ENCODE peak calls at places on chromosomes 4 and X, in ten cellular contexts. O is epithelial cell of esophagus; S is HEK293T; G is effector CD4-positive, alpha-beta T cell; W is AG10803; M is activated naive CD4-positive, alpha-beta T cell treated with anti-CD3 and anti-CD28 coated beads, Interleukin-2, amount 50 U/mL, for 16 hours; Y is NCI-H1092 treated with DMSO at 0.1 percent for 48 hours; A is lower lobe of right lung; Q is T-cell; I is PC-3. T is an unnamed sample.

GRCh38 chr4:82201805-82202636 is 171.8 kb downstream of the HNRNPD start:
- DNase-seq in O (peak; percentile 64), S (peak; percentile 29), G (peak; percentile 50), W (peak; percentile 22), M (peak; percentile 50), Y (peak; percentile 54), A (no peak), Q (peak; percentile 27), I (peak; percentile 57), T (peak; percentile 11)

GRCh38 chrX:12751887-12752286 is 39.3 kb upstream of the PRPS2 start:
- DNase-seq in O (no peak), S (no peak), G (no peak), W (no peak), M (no peak), Y (no peak), A (no peak), Q (no peak), I (no peak), T (no peak)

GRCh38 chr4:84277923-84278322 is 221.2 kb downstream of the NKX6-1 start:
- DNase-seq in O (no peak), S (no peak), G (no peak), W (no peak), M (no peak), Y (no peak), A (no peak), Q (no peak), I (no peak), T (no peak)

GRCh38 chr4:186189656-186190055 is 1.7 kb upstream of the CYP4V2 start:
- DNase-seq in O (no peak), S (no peak), G (no peak), W (no peak), M (no peak), Y (no peak), A (no peak), Q (no peak), I (no peak), T (peak; percentile 15)

GRCh38 chr4:52051213-52051614 is at the start of gene SPATA18:
- DNase-seq in O (peak; percentile 39), S (peak; percentile 51), G (no peak), W (peak; percentile 55), M (no peak), Y (no peak), A (peak; percentile 52), Q (no peak), I (no peak), T (no peak)

GRCh38 chrX:107628662-107629532 is 587 bp downstream of the PRPS1 start:
- DNase-seq in O (peak; percentile 47), S (peak; percentile 47), G (peak; percentile 32), W (no peak), M (peak; percentile 50), Y (peak; percentile 59), A (peak; percentile 46), Q (peak; percentile 37), I (peak; percentile 60), T (peak; percentile 14)

GRCh38 chr4:73841243-73841925 is 4.9 kb downstream of the CXCL6 start:
- DNase-seq in O (peak; percentile 65), S (no peak), G (no peak), W (no peak), M (no peak), Y (no peak), A (no peak), Q (no peak), I (peak; percentile 80), T (no peak)

GRCh38 chr4:187504974-187505797 is 490.4 kb upstream of the ZFP42 start:
- DNase-seq in O (peak; percentile 10), S (no peak), G (no peak), W (no peak), M (no peak), Y (no peak), A (no peak), Q (no peak), I (no peak), T (no peak)

GRCh38 chr4:995311-996026 is 2.3 kb upstream of the SLC26A1 start:
- DNase-seq in O (no peak), S (no peak), G (no peak), W (no peak), M (no peak), Y (no peak), A (no peak), Q (no peak), I (no peak), T (no peak)

GRCh38 chrX:110168585-110168984 is 149.3 kb downstream of the AMMECR1 start:
- DNase-seq in O (peak; percentile 40), S (no peak), G (no peak), W (peak; percentile 17), M (no peak), Y (no peak), A (no peak), Q (no peak), I (no peak), T (no peak)

GRCh38 chr4:147480891-147481576 is at the start of gene EDNRA:
- DNase-seq in O (peak; percentile 51), S (peak; percentile 53), G (no peak), W (peak; percentile 60), M (no peak), Y (no peak), A (peak; percentile 51), Q (no peak), I (peak; percentile 12), T (no peak)

GRCh38 chrX:30653415-30654131 is at the start of gene GK:
- DNase-seq in O (no peak), S (peak; percentile 9), G (no peak), W (peak; percentile 23), M (peak; percentile 14), Y (peak; percentile 6), A (peak; percentile 51), Q (no peak), I (peak; percentile 23), T (no peak)

GRCh38 chr4:40704073-40704472 is 45.7 kb upstream of the NSUN7 start:
- DNase-seq in O (no peak), S (no peak), G (no peak), W (no peak), M (no peak), Y (no peak), A (no peak), Q (no peak), I (no peak), T (no peak)

GRCh38 chr4:40607224-40607623 is 22.4 kb downstream of the RBM47 start:
- DNase-seq in O (peak; percentile 53), S (no peak), G (no peak), W (peak; percentile 64), M (no peak), Y (no peak), A (no peak), Q (no peak), I (no peak), T (no peak)

GRCh38 chrX:10098235-10098819 is 58.4 kb upstream of the CLCN4 start:
- DNase-seq in O (no peak), S (no peak), G (peak; percentile 23), W (peak; percentile 48), M (peak; percentile 71), Y (no peak), A (no peak), Q (peak; percentile 20), I (no peak), T (no peak)

GRCh38 chr4:56995525-56995924 is 16.8 kb downstream of the POLR2B start:
- DNase-seq in O (peak; percentile 14), S (no peak), G (no peak), W (peak; percentile 94), M (no peak), Y (peak; percentile 67), A (no peak), Q (no peak), I (no peak), T (peak; percentile 83)

GRCh38 chrX:135535077-135535630 is 14.7 kb downstream of the INTS6L start:
- DNase-seq in O (peak; percentile 41), S (no peak), G (no peak), W (no peak), M (no peak), Y (no peak), A (no peak), Q (no peak), I (no peak), T (no peak)

GRCh38 chr4:6925357-6925836 is 15.8 kb downstream of the TBC1D14 start:
- DNase-seq in O (no peak), S (no peak), G (no peak), W (no peak), M (no peak), Y (no peak), A (peak; percentile 63), Q (peak; percentile 17), I (no peak), T (no peak)

GRCh38 chrX:128781506-128781905 is 729.3 kb upstream of the ACTRT1 start:
- DNase-seq in O (peak; percentile 2), S (peak; percentile 55), G (no peak), W (no peak), M (no peak), Y (peak; percentile 54), A (no peak), Q (no peak), I (peak; percentile 46), T (no peak)

GRCh38 chrX:96004386-96004785 is 680.3 kb upstream of the DIAPH2 start:
- DNase-seq in O (peak; percentile 76), S (no peak), G (no peak), W (peak; percentile 0), M (no peak), Y (no peak), A (no peak), Q (no peak), I (peak; percentile 84), T (no peak)

GRCh38 chr4:99815597-99816011 is 1.0 kb upstream of the DAPP1 start:
- DNase-seq in O (peak; percentile 100), S (no peak), G (no peak), W (no peak), M (no peak), Y (no peak), A (peak; percentile 64), Q (no peak), I (peak; percentile 98), T (no peak)

GRCh38 chr4:176939445-176939844 is 146.7 kb upstream of the VEGFC start:
- DNase-seq in O (peak; percentile 3), S (no peak), G (no peak), W (peak; percentile 41), M (no peak), Y (no peak), A (no peak), Q (no peak), I (peak; percentile 19), T (no peak)

GRCh38 chr4:2064276-2064991 is 5.3 kb downstream of the NAT8L start:
- DNase-seq in O (no peak), S (no peak), G (no peak), W (no peak), M (peak; percentile 8), Y (no peak), A (peak; percentile 44), Q (no peak), I (peak; percentile 60), T (no peak)

GRCh38 chr4:184938871-184939270 is 79.4 kb upstream of the HELT start:
- DNase-seq in O (no peak), S (no peak), G (no peak), W (no peak), M (no peak), Y (no peak), A (no peak), Q (no peak), I (no peak), T (no peak)

T was measured in putamen.